ENCODE peak calls at places on chromosome 6, in four cellular contexts. K is transverse colon, D is ovary, Z is pancreas. Q is an unnamed sample. For H3K36me3, the result is how much of the 10 kb centered on the place peaks cover.

GRCh38 chr6:30006170-30007131 is 54.6 kb upstream of the POLR1H start:
- DNase-seq in Z (peak), D (peak), K (peak), Q (peak)

GRCh38 chr6:143549630-143550268 is 38.2 kb upstream of the FUCA2 start:
- DNase-seq in K (no peak), Z (no peak), D (no peak), Q (peak)

GRCh38 chr6:53151676-53152075 is 3.0 kb upstream of the GCM1 start:
- DNase-seq in K (no peak), D (no peak), Z (no peak), Q (peak)

GRCh38 chr6:106522557-106522956 is 106.7 kb downstream of the RTN4IP1 start:
- DNase-seq in Z (no peak), D (no peak), K (no peak), Q (no peak)

GRCh38 chr6:119090256-119090655 is 11.8 kb upstream of the FAM184A start:
- DNase-seq in K (no peak), D (no peak), Z (no peak), Q (no peak)

GRCh38 chr6:106309766-106310373 is 15.7 kb downstream of the ATG5 start:
- DNase-seq in K (no peak), Z (no peak), D (no peak), Q (no peak)

GRCh38 chr6:163745566-163746400 is 331.3 kb downstream of the QKI start:
- DNase-seq in K (no peak), D (no peak), Z (no peak), Q (no peak)

GRCh38 chr6:27605401-27606342 is 132.8 kb upstream of the ZNF184 start:
- DNase-seq in K (no peak), Z (no peak), D (no peak), Q (no peak)

GRCh38 chr6:132270745-132271414 is 130.4 kb downstream of the MOXD1 start:
- DNase-seq in Z (peak), K (no peak), D (no peak), Q (no peak)

GRCh38 chr6:12890171-12890790 is 173.7 kb downstream of the PHACTR1 start:
- DNase-seq in D (no peak), K (no peak), Z (no peak), Q (no peak)

GRCh38 chr6:153525998-153526397 is 394.9 kb upstream of the RGS17 start:
- DNase-seq in D (no peak), K (no peak), Z (no peak), Q (no peak)

GRCh38 chr6:149813351-149813750 is 50.8 kb downstream of the LRP11 start:
- DNase-seq in Z (no peak), D (no peak), K (no peak), Q (no peak)

GRCh38 chr6:53044071-53044470 is 21.1 kb upstream of the FBXO9 start:
- DNase-seq in D (no peak), Z (no peak), K (no peak), Q (no peak)

GRCh38 chr6:104789770-104790190 is 69.9 kb downstream of the HACE1 start:
- DNase-seq in Z (no peak), D (no peak), K (no peak), Q (peak)

GRCh38 chr6:56259682-56260081 is 12.3 kb upstream of the COL21A1 start:
- DNase-seq in Z (no peak), K (no peak), D (no peak), Q (no peak)

GRCh38 chr6:149489967-149490366 is 5.2 kb upstream of the ZC3H12D start:
- DNase-seq in D (no peak), K (no peak), Z (no peak), Q (no peak)

GRCh38 chr6:48670546-48670945 is 559.5 kb upstream of the PTCHD4 start:
- DNase-seq in Z (no peak), K (no peak), D (no peak), Q (no peak)

GRCh38 chr6:84739866-84740208 is 24.6 kb downstream of the TBX18 start:
- DNase-seq in K (no peak), Z (no peak), D (no peak), Q (no peak)

GRCh38 chr6:107737397-107737793 is 86.7 kb downstream of the SCML4 start:
- DNase-seq in D (no peak), K (no peak), Z (no peak), Q (no peak)
- H3K4me3 ChIP-seq in D (no peak), K (no peak), Z (no peak), Q (no peak)

GRCh38 chr6:130223508-130223907 is 757 bp upstream of the SAMD3 start:
- DNase-seq in K (peak), Z (no peak), D (no peak), Q (peak)
- TF ChIP-seq CTCF in K (no peak), Z (no peak), D (no peak), Q (peak)

GRCh38 chr6:169774347-169774746 is 22.9 kb downstream of the ERMARD start:
- DNase-seq in D (no peak), K (no peak), Z (no peak), Q (no peak)
- H3K36me3 ChIP-seq in D (under half), K (under half), Z (under half), Q (under half)

GRCh38 chr6:15242503-15242902 is 3.4 kb upstream of the JARID2 start:
- DNase-seq in K (no peak), D (no peak), Z (no peak), Q (no peak)
- H3K4me3 ChIP-seq in K (no peak), D (no peak), Z (no peak), Q (no peak)

GRCh38 chr6:81713205-81713604 is 39.3 kb downstream of the TENT5A start:
- DNase-seq in D (no peak), Z (no peak), K (no peak), Q (no peak)
- TF ChIP-seq CTCF in D (no peak), Z (no peak), K (no peak), Q (no peak)